ENCODE peak calls at places on chromosome 10, in five cellular contexts. D is neuronal stem cell, Y is H1, K is mesenchymal stem cell, E is trophoblast cell. L is an unnamed sample. For H3K27me3, the result is how much of the 10 kb centered on the place peaks cover.

GRCh38 chr10:104080762-104081161 is 4.9 kb downstream of the COL17A1 start:
- DNase-seq in D (peak), Y (no peak), K (peak), E (peak), L (no peak)

GRCh38 chr10:103916901-103917300 is 1.1 kb downstream of the STN1 start:
- DNase-seq in D (no peak), Y (no peak), K (no peak), E (peak), L (no peak)

GRCh38 chr10:58152698-58153263 is 114.9 kb downstream of the IPMK start:
- DNase-seq in D (peak), Y (peak), K (peak), E (peak), L (peak)

GRCh38 chr10:118800920-118801319 is 46.1 kb upstream of the CACUL1 start:
- DNase-seq in D (no peak), Y (no peak), K (no peak), E (peak), L (no peak)

GRCh38 chr10:132820056-132820455 is 34.1 kb upstream of the NKX6-2 start:
- DNase-seq in D (no peak), Y (no peak), K (no peak), E (no peak), L (peak)

GRCh38 chr10:58531084-58531695 is 18.5 kb downstream of the BICC1 start:
- DNase-seq in D (peak), Y (peak), K (peak), E (peak), L (peak)

GRCh38 chr10:76354921-76355320 is 923.5 kb downstream of the LRMDA start:
- DNase-seq in D (no peak), Y (no peak), K (no peak), E (no peak), L (no peak)

GRCh38 chr10:24866615-24867583 is 85.5 kb downstream of the PRTFDC1 start:
- DNase-seq in D (no peak), Y (no peak), K (peak), E (peak), L (peak)

GRCh38 chr10:76428541-76429330 is 997.3 kb downstream of the LRMDA start:
- DNase-seq in D (no peak), Y (no peak), K (peak), E (peak), L (no peak)

GRCh38 chr10:75117996-75118395 is 6.5 kb downstream of the SAMD8 start:
- DNase-seq in D (no peak), Y (no peak), K (no peak), E (peak), L (no peak)

GRCh38 chr10:21315321-21316220 is 209.9 kb downstream of the SKIDA1 start:
- DNase-seq in D (peak), Y (no peak), K (peak), E (peak), L (peak)

DNA sequence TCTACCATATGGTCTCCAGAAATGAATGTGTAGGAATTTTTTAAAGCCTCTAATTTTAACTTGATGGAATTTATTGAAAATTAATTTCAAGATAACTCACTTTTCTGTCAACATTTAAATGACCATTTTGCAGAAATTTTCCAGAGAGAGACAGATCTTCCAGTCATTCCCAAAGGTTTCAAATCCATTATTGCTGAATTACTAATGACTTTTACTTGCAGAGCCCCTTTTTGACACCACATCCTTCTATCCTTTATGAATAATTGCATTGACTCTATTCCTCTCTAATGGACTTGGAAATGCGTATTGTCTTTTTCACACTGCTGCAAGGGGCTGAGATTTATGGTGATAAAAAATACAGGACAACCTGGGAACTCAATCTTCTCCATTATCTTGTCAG is 42.7 kb downstream of the CUBN start:
- DNase-seq in D (no peak), Y (no peak), K (no peak), E (no peak), L (no peak)
- H2BK12ac ChIP-seq in D (no peak), Y (no peak), K (no peak), E (no peak), L (no peak)

GRCh38 chr10:33335550-33335799 is 1.0 kb upstream of the NRP1 start:
- DNase-seq in D (no peak), Y (no peak), K (no peak), E (peak), L (peak)
- H3K14ac ChIP-seq in D (peak), Y (no peak), K (no peak), E (peak), L (no peak)

GRCh38 chr10:48681749-48682148 is 2.9 kb upstream of the WDFY4 start:
- DNase-seq in D (no peak), Y (no peak), K (no peak), E (no peak), L (no peak)
- H3K27me3 ChIP-seq in D (under half), Y (under half), K (under half), E (under half), L (under half)

GRCh38 chr10:77631241-77631640 is 6.4 kb downstream of the KCNMA1 start:
- DNase-seq in D (no peak), Y (no peak), K (no peak), E (no peak), L (no peak)
- H2BK12ac ChIP-seq in D (no peak), Y (no peak), K (no peak), E (no peak), L (no peak)

GRCh38 chr10:94546058-94546595 is 539 bp downstream of the HELLS start:
- DNase-seq in D (no peak), Y (no peak), K (no peak), E (no peak), L (no peak)
- H3K14ac ChIP-seq in D (no peak), Y (no peak), K (no peak), E (peak), L (peak)

GRCh38 chr10:17795807-17796596 is 13.1 kb upstream of the MRC1 start:
- DNase-seq in D (no peak), Y (no peak), K (no peak), E (no peak), L (no peak)
- H3K27me3 ChIP-seq in D (under half), Y (under half), K (under half), E (under half), L (under half)

DNA sequence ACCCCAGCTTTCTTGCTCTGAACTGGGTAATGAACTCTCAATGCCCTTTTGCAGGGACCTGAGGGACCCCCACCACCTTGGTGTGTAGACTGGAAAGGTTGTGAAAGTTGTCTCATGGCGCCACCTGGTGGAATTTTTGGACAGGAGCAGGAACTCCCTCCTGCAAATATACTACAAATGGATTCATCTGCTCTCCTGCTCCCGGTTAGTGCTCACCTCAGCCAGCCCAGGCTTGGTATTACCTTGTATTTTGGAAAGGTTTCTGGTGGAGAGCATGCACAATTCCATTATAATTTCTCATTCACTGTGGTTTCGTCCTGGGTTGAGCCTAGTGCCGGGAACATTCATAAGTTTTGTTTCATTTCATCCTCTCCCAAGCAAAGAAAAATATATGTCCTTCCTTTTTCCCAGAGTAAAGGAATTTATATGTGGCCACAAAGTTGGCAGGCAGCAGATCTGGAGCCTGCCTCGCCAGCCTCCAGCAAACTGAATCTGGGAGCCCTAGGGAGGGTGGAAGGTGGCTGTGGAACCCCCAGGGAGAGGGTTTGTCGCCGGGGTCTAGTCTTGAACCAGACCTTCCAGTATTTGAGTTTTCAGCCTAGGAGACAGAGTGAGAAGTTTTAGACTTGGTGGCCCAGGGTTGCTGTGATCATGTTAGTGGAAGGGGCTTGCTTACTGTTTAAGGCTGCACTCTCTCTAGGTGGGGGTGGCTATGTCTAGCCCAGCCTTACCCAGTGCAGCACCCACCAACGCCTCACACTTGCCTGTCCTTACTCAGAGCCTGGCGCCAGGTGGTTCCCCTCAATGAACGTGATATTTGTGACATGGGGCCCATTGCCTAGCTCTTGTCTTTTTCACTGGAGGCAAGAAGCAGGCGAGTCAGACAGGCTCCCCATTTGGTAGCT is 9.5 kb downstream of the FAM241B start:
- DNase-seq in D (peak), Y (peak), K (peak), E (peak), L (peak)
- H2BK12ac ChIP-seq in D (no peak), Y (no peak), K (no peak), E (no peak), L (no peak)

GRCh38 chr10:88877298-88877697 is 2.7 kb upstream of the STAMBPL1 start:
- DNase-seq in D (no peak), Y (no peak), K (no peak), E (no peak), L (no peak)
- H3K14ac ChIP-seq in D (no peak), Y (no peak), K (no peak), E (no peak), L (no peak)

DNA sequence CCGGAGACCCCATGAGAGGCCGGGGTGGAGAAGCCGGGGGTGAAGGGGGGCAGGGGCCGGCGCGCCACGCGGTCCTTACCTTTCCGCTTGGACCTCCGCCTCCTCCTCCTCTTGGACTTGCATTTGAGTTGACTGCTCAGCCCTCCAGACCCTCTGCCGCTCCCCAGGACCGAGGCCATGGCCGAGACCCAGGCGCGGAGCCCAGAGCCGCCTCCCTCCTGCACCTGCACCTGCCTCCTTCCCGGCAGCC is 428 bp downstream of the ADARB2 start:
- DNase-seq in D (no peak), Y (no peak), K (no peak), E (no peak), L (no peak)
- H3K27me3 ChIP-seq in D (under half), Y (under half), K (under half), E (under half), L (under half)

GRCh38 chr10:66990431-66990830 is 64.6 kb downstream of the LRRTM3 start:
- DNase-seq in D (no peak), Y (no peak), K (no peak), E (no peak), L (no peak)
- H2BK12ac ChIP-seq in D (no peak), Y (no peak), K (no peak), E (no peak), L (no peak)

L was measured in H9.